ENCODE peak calls at places on chromosomes 3 and 15, in seven cellular contexts. Y is activated gamma-delta T cell treated with Interleukin-2 at 50 U/mL for 16 hours; L is fibroblast of gingiva; X is amygdala; G is activated CD8-positive, alpha-beta memory T cell treated with anti-CD3 and anti-CD28 coated beads for 48 hours; P is NCI-H1092 treated with DMSO at 0.1 percent for 48 hours; Q is WTC11. U is an unnamed sample.

GRCh38 chr15:71251548-71252035 is 136.3 kb downstream of the THSD4 start:
- DNase-seq in X (no peak), P (no peak), Y (no peak), L (no peak), G (no peak), Q (no peak), U (no peak)

GRCh38 chr3:170044795-170045244 is 7.0 kb downstream of the GPR160 start:
- DNase-seq in Q (no peak), X (no peak), P (no peak), L (no peak), Y (no peak), G (no peak), U (no peak)

GRCh38 chr3:49263490-49263889 is 13.5 kb downstream of the C3orf62 start:
- DNase-seq in L (no peak), Q (no peak), P (no peak), X (no peak), G (no peak), Y (no peak), U (no peak)

GRCh38 chr3:72200332-72200731 is 415.4 kb upstream of the PROK2 start:
- DNase-seq in P (no peak), L (no peak), Q (no peak), G (no peak), Y (no peak), X (no peak), U (no peak)

GRCh38 chr15:74901612-74902063 is 5.0 kb downstream of the FAM219B start:
- DNase-seq in X (peak; percentile 4), Q (peak; percentile 66), P (peak; percentile 21), L (peak; percentile 53), G (no peak), Y (peak; percentile 63), U (peak; percentile 77)

GRCh38 chr3:84245779-84246178 is 713.0 kb upstream of the CADM2 start:
- DNase-seq in Y (no peak), X (no peak), P (no peak), L (no peak), Q (no peak), G (no peak), U (no peak)

GRCh38 chr15:94324117-94324826 is 92.9 kb downstream of the MCTP2 start:
- DNase-seq in Y (peak; percentile 55), X (peak; percentile 4), Q (peak; percentile 43), L (peak; percentile 42), G (no peak), P (peak; percentile 53), U (no peak)

GRCh38 chr3:149448331-149448831 is 26.1 kb upstream of the TM4SF4 start:
- DNase-seq in P (no peak), L (peak; percentile 42), Y (no peak), G (no peak), Q (no peak), X (no peak), U (no peak)

GRCh38 chr3:3739345-3740060 is 59.7 kb upstream of the LRRN1 start:
- DNase-seq in P (no peak), Y (no peak), X (no peak), G (no peak), L (no peak), Q (no peak), U (no peak)